ENCODE peak calls at places on chromosomes 5 and 9, in four cellular contexts. L is PC-9; T is activated T-helper 1 cell treated with anti-CD3 and anti-CD28 coated beads, Interleukin-2, amount 50 U/mL, for 16 hours; J is T follicular helper cell. W is an unnamed sample.

GRCh38 chr9:80866576-80867227 is 822.6 kb downstream of the TLE1 start:
- DNase-seq in T (no peak), L (no peak), J (no peak), W (peak)

GRCh38 chr5:4976918-4977317 is 163.2 kb upstream of the ADAMTS16 start:
- DNase-seq in J (no peak), L (no peak), T (no peak), W (no peak)

GRCh38 chr5:3377831-3378230 is 217.8 kb upstream of the IRX1 start:
- DNase-seq in J (no peak), T (no peak), L (no peak), W (no peak)

GRCh38 chr5:150731669-150732068 is 27.1 kb downstream of the DCTN4 start:
- DNase-seq in L (no peak), T (no peak), J (no peak), W (no peak)

GRCh38 chr9:103245369-103245768 is 250.2 kb downstream of the CYLC2 start:
- DNase-seq in T (no peak), J (no peak), L (no peak), W (no peak)

GRCh38 chr9:33661186-33661585 is 134.2 kb upstream of the PRSS3 start:
- DNase-seq in T (no peak), J (no peak), L (no peak), W (no peak)

GRCh38 chr5:26833596-26833995 is 204.8 kb downstream of the CDH9 start:
- DNase-seq in L (no peak), T (no peak), J (no peak), W (no peak)

GRCh38 chr9:120439147-120439546 is 140.8 kb downstream of the CDK5RAP2 start:
- DNase-seq in L (no peak), T (no peak), J (peak), W (no peak)

GRCh38 chr9:129285382-129285781 is 107.3 kb upstream of the IER5L start:
- DNase-seq in T (no peak), L (no peak), J (no peak), W (no peak)

GRCh38 chr5:40991168-40991980 is 79.8 kb downstream of the MROH2B start:
- DNase-seq in T (no peak), L (peak), J (no peak), W (no peak)

GRCh38 chr9:93193373-93193725 is 9.4 kb downstream of the WNK2 start:
- DNase-seq in L (no peak), T (no peak), J (no peak), W (no peak)

GRCh38 chr9:5886114-5886939 is 4.4 kb upstream of the MLANA start:
- DNase-seq in J (peak), L (peak), T (peak), W (no peak)

GRCh38 chr9:113349044-113349433 is 302 bp upstream of the BSPRY start:
- DNase-seq in J (no peak), L (no peak), T (no peak), W (no peak)

GRCh38 chr9:84375954-84376353 is 35.4 kb upstream of the SLC28A3 start:
- DNase-seq in T (no peak), L (no peak), J (no peak), W (no peak)

GRCh38 chr9:90773593-90773992 is 28.0 kb upstream of the SYK start:
- DNase-seq in L (no peak), J (no peak), T (no peak), W (no peak)

GRCh38 chr5:154868702-154869101 is 10.3 kb downstream of the CNOT8 start:
- DNase-seq in T (no peak), L (no peak), J (no peak), W (peak)

GRCh38 chr5:168611163-168611562 is 32.0 kb upstream of the PANK3 start:
- DNase-seq in T (no peak), L (no peak), J (no peak), W (no peak)